ENCODE peak calls at places on chromosomes 13 and 19, in six cellular contexts. One of them, this sample, is unnamed.
A peak's percentile ranks its signal among the peaks of the same experiment; 100 is the strongest.

GRCh38 chr13:81133066-81133465 is 792.1 kb upstream of the SPRY2 start:
- DNase-seq in GM12878: no peak
- DNase-seq in upper lobe of left lung: no peak
- DNase-seq in stomach: no peak
- DNase-seq in suprapubic skin: no peak
- DNase-seq in SK-N-SH: no peak
- DNase-seq in this sample: no peak

GRCh38 chr19:40433391-40434216 is 7.8 kb upstream of the SERTAD1 start:
- DNase-seq in stomach: peak; percentile 91
- DNase-seq in upper lobe of left lung: peak; percentile 97
- DNase-seq in suprapubic skin: peak; percentile 95
- DNase-seq in SK-N-SH: peak; percentile 95
- DNase-seq in GM12878: no peak
- DNase-seq in this sample: peak; percentile 97

GRCh38 chr19:50720921-50721291 is 1.3 kb upstream of the SHANK1 start:
- DNase-seq in upper lobe of left lung: no peak
- DNase-seq in GM12878: no peak
- DNase-seq in stomach: no peak
- DNase-seq in suprapubic skin: no peak
- DNase-seq in SK-N-SH: no peak
- DNase-seq in this sample: no peak

GRCh38 chr13:110957931-110958330 is 43.1 kb upstream of the ANKRD10 start:
- DNase-seq in SK-N-SH: no peak
- DNase-seq in GM12878: no peak
- DNase-seq in stomach: no peak
- DNase-seq in suprapubic skin: no peak
- DNase-seq in upper lobe of left lung: no peak
- DNase-seq in this sample: no peak

GRCh38 chr13:110212529-110212928 is 94.4 kb downstream of the COL4A1 start:
- DNase-seq in stomach: no peak
- DNase-seq in GM12878: no peak
- DNase-seq in suprapubic skin: no peak
- DNase-seq in SK-N-SH: no peak
- DNase-seq in upper lobe of left lung: no peak
- DNase-seq in this sample: no peak

GRCh38 chr19:23526302-23526701 is 131.0 kb upstream of the ZNF91 start:
- DNase-seq in stomach: no peak
- DNase-seq in upper lobe of left lung: no peak
- DNase-seq in GM12878: no peak
- DNase-seq in suprapubic skin: no peak
- DNase-seq in SK-N-SH: no peak
- DNase-seq in this sample: no peak

GRCh38 chr13:99425485-99426341 is 75.6 kb upstream of the TM9SF2 start:
- DNase-seq in stomach: peak; percentile 37
- DNase-seq in SK-N-SH: no peak
- DNase-seq in GM12878: peak; percentile 90
- DNase-seq in suprapubic skin: peak; percentile 75
- DNase-seq in upper lobe of left lung: no peak
- DNase-seq in this sample: no peak

GRCh38 chr13:33931397-33931987 is 113.5 kb downstream of the RFC3 start:
- DNase-seq in SK-N-SH: peak; percentile 7
- DNase-seq in GM12878: peak; percentile 4
- DNase-seq in suprapubic skin: no peak
- DNase-seq in upper lobe of left lung: no peak
- DNase-seq in stomach: no peak
- DNase-seq in this sample: no peak

GRCh38 chr19:53357821-53358581 is 7.5 kb upstream of the ZNF525 start:
- DNase-seq in upper lobe of left lung: peak; percentile 82
- DNase-seq in SK-N-SH: peak; percentile 21
- DNase-seq in GM12878: no peak
- DNase-seq in stomach: no peak
- DNase-seq in suprapubic skin: no peak
- DNase-seq in this sample: no peak

GRCh38 chr13:95771950-95772349 is 95.0 kb downstream of the DNAJC3 start:
- DNase-seq in suprapubic skin: no peak
- DNase-seq in SK-N-SH: no peak
- DNase-seq in upper lobe of left lung: no peak
- DNase-seq in GM12878: no peak
- DNase-seq in stomach: no peak
- DNase-seq in this sample: no peak

GRCh38 chr13:98173431-98173921 is 3.6 kb downstream of the RNF113B start:
- DNase-seq in suprapubic skin: no peak
- DNase-seq in upper lobe of left lung: no peak
- DNase-seq in SK-N-SH: no peak
- DNase-seq in GM12878: no peak
- DNase-seq in stomach: no peak
- DNase-seq in this sample: peak; percentile 70
- TF ChIP-seq POLR2AphosphoS5 in suprapubic skin: no peak
- TF ChIP-seq POLR2AphosphoS5 in upper lobe of left lung: peak; percentile 67
- TF ChIP-seq POLR2AphosphoS5 in SK-N-SH: no peak
- TF ChIP-seq POLR2AphosphoS5 in GM12878: no peak
- TF ChIP-seq POLR2AphosphoS5 in stomach: peak; percentile 49
- TF ChIP-seq POLR2AphosphoS5 in this sample: no peak

DNA sequence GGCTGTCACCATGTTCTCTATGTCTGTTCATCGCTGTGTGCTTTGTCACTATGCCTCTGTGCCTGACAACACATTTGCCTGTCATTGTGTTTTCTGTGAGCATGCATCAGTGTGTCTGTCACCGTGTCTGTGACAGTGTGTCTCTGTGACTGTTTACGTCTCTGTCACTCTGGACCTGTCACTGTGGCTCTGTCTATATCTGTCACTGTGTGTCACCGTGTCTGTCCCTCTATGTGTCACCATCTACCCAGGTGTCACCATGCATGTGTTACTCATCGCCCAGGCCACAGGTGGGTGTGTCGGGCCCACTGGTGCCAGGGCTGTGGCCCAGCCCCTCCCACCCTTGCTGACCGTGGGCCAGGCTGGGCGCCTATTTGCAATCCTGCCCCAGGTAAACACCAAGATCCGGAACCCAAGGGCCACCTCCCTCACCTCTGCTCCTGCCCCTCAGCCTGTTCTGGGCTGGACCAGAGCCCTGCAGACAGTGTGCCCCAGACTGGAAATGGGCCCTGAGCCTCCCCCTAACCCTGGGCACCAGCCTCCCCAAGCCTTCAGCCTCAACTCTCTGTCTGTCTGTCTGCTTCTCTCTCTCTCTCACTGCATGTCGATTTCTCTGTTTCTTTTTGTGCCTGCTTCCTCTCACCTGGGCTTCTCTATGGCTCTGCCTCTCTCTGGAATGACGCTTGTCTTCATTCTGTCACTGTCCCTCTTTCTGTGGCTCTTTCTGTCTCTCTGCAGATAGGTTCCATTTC is 7.7 kb downstream of the IRF2BP1 start:
- DNase-seq in SK-N-SH: no peak
- DNase-seq in GM12878: no peak
- DNase-seq in suprapubic skin: no peak
- DNase-seq in upper lobe of left lung: peak; percentile 59
- DNase-seq in stomach: peak; percentile 93
- DNase-seq in this sample: no peak
- TF ChIP-seq EP300 in SK-N-SH: no peak
- TF ChIP-seq EP300 in GM12878: no peak
- TF ChIP-seq EP300 in suprapubic skin: no peak
- TF ChIP-seq EP300 in upper lobe of left lung: no peak
- TF ChIP-seq EP300 in stomach: no peak
- TF ChIP-seq EP300 in this sample: no peak

DNA sequence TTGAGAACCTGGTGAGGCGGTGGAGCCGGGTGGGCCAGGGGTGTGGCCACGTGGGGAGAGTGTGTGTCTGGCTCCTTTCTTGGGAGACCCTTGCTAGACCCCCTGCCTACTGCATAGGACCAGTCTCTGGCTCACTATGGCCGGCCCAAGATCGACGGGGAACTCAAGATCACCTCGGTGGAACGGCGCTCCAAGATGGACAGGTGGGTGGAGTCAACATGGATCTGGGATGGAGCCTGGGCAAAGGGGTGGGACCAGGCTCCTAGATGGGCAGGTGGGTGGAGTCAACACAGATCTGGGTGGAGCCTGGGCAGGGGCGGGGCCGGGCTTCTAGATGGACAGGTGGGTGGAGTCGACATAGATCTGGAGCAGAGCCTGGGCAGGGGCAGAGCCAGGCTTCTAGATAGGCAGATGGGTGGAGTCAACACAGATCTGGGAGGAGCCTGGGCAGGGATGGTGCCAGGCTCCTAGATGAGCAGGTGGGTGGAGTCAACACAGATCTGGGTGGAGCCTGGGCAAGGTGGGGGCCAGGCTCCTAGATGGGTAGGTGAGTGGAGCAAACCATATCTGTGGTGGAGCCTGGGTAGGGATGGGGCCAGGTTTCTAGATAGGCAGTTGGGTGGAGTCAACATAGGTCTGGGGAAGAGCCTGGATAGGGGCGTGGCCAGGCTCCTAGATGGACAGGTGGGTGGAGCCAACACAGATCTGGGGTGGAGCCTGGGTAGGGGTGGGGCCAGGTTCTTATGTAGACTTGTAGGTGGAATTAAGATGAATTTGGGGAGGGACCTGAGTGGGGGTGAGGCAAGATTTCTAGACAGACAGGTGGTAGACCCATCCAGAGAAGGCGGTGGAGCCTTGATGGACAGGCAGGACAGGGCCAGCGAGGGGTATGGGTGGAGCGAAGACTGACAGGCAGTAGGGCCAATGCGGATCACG is 56.5 kb downstream of the VAV1 start:
- DNase-seq in stomach: no peak
- DNase-seq in SK-N-SH: no peak
- DNase-seq in suprapubic skin: no peak
- DNase-seq in upper lobe of left lung: peak; percentile 79
- DNase-seq in GM12878: peak; percentile 8
- DNase-seq in this sample: no peak
- H3K4me3 ChIP-seq in stomach: no peak overlapping the region
- H3K4me3 ChIP-seq in SK-N-SH: no peak overlapping the region
- H3K4me3 ChIP-seq in suprapubic skin: no peak overlapping the region
- H3K4me3 ChIP-seq in upper lobe of left lung: no peak overlapping the region
- H3K4me3 ChIP-seq in GM12878: no peak overlapping the region
- H3K4me3 ChIP-seq in this sample: no peak overlapping the region

GRCh38 chr19:47141695-47142094 is 11.1 kb downstream of the SAE1 start:
- DNase-seq in upper lobe of left lung: no peak
- DNase-seq in GM12878: no peak
- DNase-seq in suprapubic skin: no peak
- DNase-seq in stomach: no peak
- DNase-seq in SK-N-SH: no peak
- DNase-seq in this sample: no peak

GRCh38 chr19:47145639-47146486 is 15.2 kb downstream of the SAE1 start:
- DNase-seq in SK-N-SH: no peak
- DNase-seq in suprapubic skin: no peak
- DNase-seq in stomach: no peak
- DNase-seq in upper lobe of left lung: no peak
- DNase-seq in GM12878: no peak
- DNase-seq in this sample: no peak

GRCh38 chr19:47144630-47145029 is 14.0 kb downstream of the SAE1 start:
- DNase-seq in stomach: no peak
- DNase-seq in GM12878: no peak
- DNase-seq in upper lobe of left lung: no peak
- DNase-seq in suprapubic skin: no peak
- DNase-seq in SK-N-SH: no peak
- DNase-seq in this sample: no peak

GRCh38 chr19:47142779-47143178 is 12.1 kb downstream of the SAE1 start:
- DNase-seq in stomach: no peak
- DNase-seq in upper lobe of left lung: no peak
- DNase-seq in GM12878: no peak
- DNase-seq in SK-N-SH: no peak
- DNase-seq in suprapubic skin: no peak
- DNase-seq in this sample: no peak

DNA sequence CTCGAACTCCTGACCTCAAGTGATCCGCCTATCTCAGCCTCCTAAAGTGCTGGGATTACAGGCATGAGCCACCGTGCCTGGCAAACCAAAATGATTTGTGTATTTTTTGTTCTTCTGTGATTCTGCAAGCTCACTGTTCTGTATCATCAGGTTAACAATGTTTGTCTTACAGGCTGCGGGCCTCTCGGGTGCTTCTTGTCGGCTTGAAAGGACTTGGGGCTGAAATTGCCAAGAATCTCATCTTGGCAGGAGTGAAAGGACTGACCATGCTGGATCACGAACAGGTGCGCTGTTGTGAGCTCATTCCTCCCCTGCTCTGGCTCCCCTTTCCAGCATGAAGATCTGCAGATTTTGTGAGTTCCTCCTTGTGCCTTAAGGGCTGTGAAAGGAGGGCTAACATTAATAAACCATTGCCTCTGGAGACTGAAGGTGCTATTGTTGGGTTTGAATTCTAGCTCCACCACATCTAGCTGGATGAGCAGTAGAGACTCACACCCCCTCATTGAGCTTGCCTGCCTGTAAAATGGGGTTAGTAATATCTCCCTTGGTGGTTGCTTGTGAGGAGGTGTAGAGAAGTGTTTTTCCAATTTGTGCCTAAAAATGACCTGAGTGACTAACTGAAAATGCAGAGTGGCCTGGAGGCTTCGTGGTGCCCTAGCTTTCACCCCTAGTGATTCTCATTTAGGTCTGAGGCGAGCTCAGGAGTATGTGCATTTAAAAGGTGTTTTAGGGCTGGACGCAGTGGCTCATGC is 12.9 kb downstream of the SAE1 start:
- DNase-seq in GM12878: no peak
- DNase-seq in upper lobe of left lung: no peak
- DNase-seq in suprapubic skin: no peak
- DNase-seq in stomach: no peak
- DNase-seq in SK-N-SH: no peak
- DNase-seq in this sample: peak; percentile 90
- TF ChIP-seq POLR2AphosphoS5 in GM12878: no peak
- TF ChIP-seq POLR2AphosphoS5 in upper lobe of left lung: no peak
- TF ChIP-seq POLR2AphosphoS5 in suprapubic skin: no peak
- TF ChIP-seq POLR2AphosphoS5 in stomach: no peak
- TF ChIP-seq POLR2AphosphoS5 in SK-N-SH: no peak
- TF ChIP-seq POLR2AphosphoS5 in this sample: peak; percentile 46

GRCh38 chr13:37735293-37735692 is 134.3 kb downstream of the TRPC4 start:
- DNase-seq in stomach: no peak
- DNase-seq in GM12878: no peak
- DNase-seq in SK-N-SH: no peak
- DNase-seq in suprapubic skin: no peak
- DNase-seq in upper lobe of left lung: no peak
- DNase-seq in this sample: no peak
- TF ChIP-seq EP300 in stomach: no peak
- TF ChIP-seq EP300 in GM12878: no peak
- TF ChIP-seq EP300 in SK-N-SH: no peak
- TF ChIP-seq EP300 in suprapubic skin: no peak
- TF ChIP-seq EP300 in upper lobe of left lung: no peak
- TF ChIP-seq EP300 in this sample: no peak

This sample was measured in sigmoid colon.